ENCODE peak calls at places on chromosomes 13 and 19, in six cellular contexts. A is IMR-90, C is heart left ventricle, U is psoas muscle, B is transverse colon, K is upper lobe of right lung. L is an unnamed sample.

GRCh38 chr13:33953203-33953602 is 135.3 kb downstream of the RFC3 start:
- DNase-seq in A (peak; percentile 26), C (no peak), U (no peak), B (no peak), K (no peak), L (no peak)

GRCh38 chr13:28528848-28529247 is 33.9 kb upstream of the FLT1 start:
- DNase-seq in A (no peak), C (no peak), U (no peak), B (no peak), K (no peak), L (no peak)

GRCh38 chr13:70107498-70108271 is at the start of gene ATXN8OS:
- DNase-seq in A (no peak), C (no peak), U (no peak), B (no peak), K (no peak), L (no peak)

GRCh38 chr13:49625392-49626137 is 2.7 kb upstream of the ARL11 start:
- DNase-seq in A (peak; percentile 6), C (peak; percentile 56), U (peak; percentile 53), B (peak; percentile 75), K (peak; percentile 85), L (no peak)

GRCh38 chr13:110546933-110547332 is 14.6 kb downstream of the RAB20 start:
- DNase-seq in A (peak; percentile 89), C (peak; percentile 94), U (peak; percentile 76), B (peak; percentile 93), K (peak; percentile 87), L (peak; percentile 95)

GRCh38 chr19:46017095-46017429 is 5.8 kb downstream of the PGLYRP1 start:
- DNase-seq in A (no peak), C (no peak), U (no peak), B (no peak), K (no peak), L (no peak)

GRCh38 chr19:17950310-17951150 is 16.4 kb upstream of the KCNN1 start:
- DNase-seq in A (no peak), C (no peak), U (no peak), B (no peak), K (no peak), L (no peak)

GRCh38 chr19:34975056-34975455 is 11.0 kb upstream of the ZNF792 start:
- DNase-seq in A (no peak), C (no peak), U (no peak), B (peak; percentile 31), K (no peak), L (no peak)

GRCh38 chr13:61695147-61695546 is 279.5 kb upstream of the PCDH20 start:
- DNase-seq in A (no peak), C (no peak), U (no peak), B (no peak), K (no peak), L (no peak)

GRCh38 chr13:101785858-101786257 is 333.4 kb downstream of the ITGBL1 start:
- DNase-seq in A (peak; percentile 3), C (peak; percentile 39), U (no peak), B (no peak), K (no peak), L (no peak)

GRCh38 chr13:112455476-112456059 is 79.4 kb downstream of the SPACA7 start:
- DNase-seq in A (no peak), C (no peak), U (no peak), B (no peak), K (peak; percentile 46), L (no peak)

GRCh38 chr19:17475541-17476115 is 5.3 kb downstream of the SLC27A1 start:
- DNase-seq in A (peak; percentile 61), C (peak; percentile 68), U (peak; percentile 65), B (peak; percentile 31), K (no peak), L (peak; percentile 66)

GRCh38 chr19:30253581-30253996 is 118.6 kb upstream of the ZNF536 start:
- DNase-seq in A (no peak), C (no peak), U (no peak), B (no peak), K (no peak), L (no peak)

GRCh38 chr19:52524086-52524485 is 3.4 kb upstream of the ZNF808 start:
- DNase-seq in A (no peak), C (no peak), U (no peak), B (no peak), K (no peak), L (no peak)

GRCh38 chr19:29819986-29820385 is 8.2 kb downstream of the CCNE1 start:
- DNase-seq in A (no peak), C (no peak), U (no peak), B (no peak), K (no peak), L (no peak)

GRCh38 chr19:35792312-35792711 is 16.9 kb downstream of the ARHGAP33 start:
- DNase-seq in A (no peak), C (no peak), U (no peak), B (no peak), K (no peak), L (no peak)

GRCh38 chr19:45475537-45476348 is 7.9 kb downstream of the FOSB start:
- DNase-seq in A (peak; percentile 32), C (no peak), U (no peak), B (no peak), K (no peak), L (no peak)

GRCh38 chr19:35476149-35476548 is 14.1 kb downstream of the KRTDAP start:
- DNase-seq in A (no peak), C (no peak), U (no peak), B (no peak), K (no peak), L (no peak)

GRCh38 chr19:47284324-47284899 is 9.7 kb downstream of the INAFM1 start:
- DNase-seq in A (peak; percentile 68), C (no peak), U (no peak), B (no peak), K (no peak), L (no peak)

GRCh38 chr19:12884202-12884601 is 2.8 kb downstream of the KLF1 start:
- DNase-seq in A (no peak), C (no peak), U (no peak), B (no peak), K (no peak), L (no peak)

GRCh38 chr13:103354189-103354588 is 288.0 kb upstream of the SLC10A2 start:
- DNase-seq in A (no peak), C (no peak), U (no peak), B (no peak), K (no peak), L (no peak)

GRCh38 chr19:46515879-46516350 is 20.2 kb upstream of the PNMA8B start:
- DNase-seq in A (peak; percentile 33), C (no peak), U (no peak), B (no peak), K (no peak), L (no peak)

GRCh38 chr19:38842439-38843174 is 7.2 kb downstream of the HNRNPL start:
- DNase-seq in A (no peak), C (no peak), U (no peak), B (peak; percentile 60), K (no peak), L (no peak)
- H3K36me3 ChIP-seq in A (peaks cover 91% of the 10 kb centered on the region), C (peaks cover 84% of the 10 kb centered on the region), U (peaks cover 40% of the 10 kb centered on the region), B (peaks cover 8% of the 10 kb centered on the region), K (peaks cover 100% of the 10 kb centered on the region), L (peaks cover 100% of the 10 kb centered on the region)

DNA sequence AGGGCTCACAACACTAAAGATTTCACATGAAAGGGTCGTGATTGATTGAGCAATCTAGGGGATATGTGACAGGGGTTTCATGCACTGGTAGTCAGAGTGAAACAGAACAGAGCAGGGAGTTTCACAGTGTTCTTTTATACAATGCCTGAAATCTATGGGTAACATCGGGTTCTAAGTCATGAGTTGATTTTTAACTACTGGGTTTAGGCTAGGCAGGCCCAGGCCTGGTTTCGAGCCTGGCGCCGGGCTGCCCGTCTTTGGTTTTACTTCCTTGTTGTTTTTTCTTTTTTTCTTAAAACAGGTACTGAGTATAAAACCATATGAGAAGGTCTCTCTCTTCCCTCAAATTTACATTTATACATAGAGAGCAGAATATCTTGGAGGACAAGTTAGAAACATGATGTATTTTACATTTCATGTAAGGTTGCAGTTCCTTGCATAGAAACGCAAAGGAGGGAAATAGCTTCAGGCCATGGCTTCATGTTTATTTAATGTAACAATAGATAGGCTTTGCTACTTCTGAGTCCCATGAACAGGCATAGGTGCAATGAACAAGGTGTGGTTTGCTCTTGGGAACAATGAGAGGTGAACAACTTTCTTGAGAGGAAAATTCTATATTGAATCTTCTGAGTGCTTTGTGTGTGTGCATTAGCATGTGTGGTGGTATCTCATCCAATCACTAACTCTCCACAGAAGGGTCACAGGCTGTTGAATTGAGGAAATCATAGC is 128.9 kb upstream of the RXFP2 start:
- DNase-seq in A (no peak), C (no peak), U (no peak), B (no peak), K (no peak), L (no peak)
- TF ChIP-seq CTCF in A (no peak), C (no peak), U (no peak), B (no peak), K (no peak), L (no peak)

DNA sequence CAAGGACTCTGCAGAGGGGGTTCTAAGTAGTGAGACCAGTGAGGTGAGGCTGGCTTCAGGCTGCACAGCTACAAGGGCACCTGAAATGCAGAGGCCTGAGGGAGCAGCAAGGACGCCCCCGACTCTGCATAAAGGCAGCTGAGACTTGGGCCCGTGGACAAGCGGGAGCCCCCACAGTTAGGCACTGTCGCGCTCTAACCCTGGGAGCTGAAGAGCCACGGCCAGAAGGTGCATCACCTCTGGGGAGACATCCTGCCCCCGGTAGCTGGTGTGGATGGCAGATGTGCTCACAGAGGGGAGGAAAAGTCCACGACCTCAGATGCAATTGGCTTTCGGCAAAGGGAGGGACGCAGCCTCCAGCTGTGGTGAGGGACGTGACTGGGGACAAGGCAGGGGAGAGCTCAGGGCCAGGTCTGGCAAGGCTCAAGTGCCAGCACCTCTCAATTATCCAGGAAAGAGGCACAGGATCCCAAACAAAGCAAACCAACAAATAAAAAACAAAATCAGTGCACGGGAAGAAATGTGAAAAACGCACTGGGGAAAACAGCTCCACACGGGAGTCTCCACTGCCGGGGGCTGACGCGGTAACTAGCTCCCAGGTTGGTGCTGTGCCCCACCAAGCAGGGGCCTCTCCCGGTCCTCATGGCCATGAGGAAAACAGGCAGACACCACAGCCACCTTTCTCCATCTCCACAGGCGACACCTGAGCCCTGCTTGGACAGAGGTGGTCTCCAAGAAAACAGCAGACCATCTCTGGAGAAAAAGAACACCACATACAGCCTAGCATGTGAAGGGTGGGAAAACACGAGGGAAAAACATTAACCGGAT is 23.0 kb upstream of the PLPP2 start:
- DNase-seq in A (no peak), C (no peak), U (no peak), B (no peak), K (peak; percentile 60), L (no peak)
- H3K4me3 ChIP-seq in A (no peak overlapping the region), C (no peak overlapping the region), U (no peak overlapping the region), B (no peak overlapping the region), K (no peak overlapping the region), L (no peak overlapping the region)

GRCh38 chr19:49862411-49863253 is 4.7 kb downstream of the PNKP start:
- DNase-seq in A (no peak), C (no peak), U (no peak), B (no peak), K (peak; percentile 70), L (no peak)
- H3K36me3 ChIP-seq in A (peaks cover 59% of the 10 kb centered on the region), C (peaks cover 16% of the 10 kb centered on the region), U (peaks cover 4% of the 10 kb centered on the region), B (no peaks in the 10 kb centered on the region), K (peaks cover 63% of the 10 kb centered on the region), L (peaks cover 63% of the 10 kb centered on the region)

L was measured in right atrium auricular region.